ENCODE peak calls at places on chromosome 2, in ten cellular contexts. One of them, this sample, is unnamed.
A peak's percentile ranks its signal among the peaks of the same experiment; 100 is the strongest.

GRCh38 chr2:169900686-169901085 is 73.4 kb downstream of the UBR3 start:
- DNase-seq in stimulated activated naive CD8-positive, alpha-beta T cell treated with anti-CD3 and anti-CD28 coated beads, Interleukin-15, amount 100 ng/mL, for 72 hours: no peak
- DNase-seq in RCC 7860: no peak
- DNase-seq in GM06990: no peak
- DNase-seq in CD8-positive, alpha-beta T cell: no peak
- DNase-seq in GDM1: no peak
- DNase-seq in kidney glomerular epithelial cell: no peak
- DNase-seq in HepG2: no peak
- DNase-seq in GM12864: no peak
- DNase-seq in fibroblast of the conjunctiva: no peak
- DNase-seq in this sample: no peak

GRCh38 chr2:3108105-3108504 is 269.5 kb downstream of the EIPR1 start:
- DNase-seq in RCC 7860: no peak
- DNase-seq in GM06990: no peak
- DNase-seq in CD8-positive, alpha-beta T cell: no peak
- DNase-seq in stimulated activated naive CD8-positive, alpha-beta T cell treated with anti-CD3 and anti-CD28 coated beads, Interleukin-15, amount 100 ng/mL, for 72 hours: no peak
- DNase-seq in GDM1: no peak
- DNase-seq in fibroblast of the conjunctiva: no peak
- DNase-seq in GM12864: no peak
- DNase-seq in kidney glomerular epithelial cell: no peak
- DNase-seq in HepG2: no peak
- DNase-seq in this sample: no peak

GRCh38 chr2:216339456-216340279 is 32.6 kb downstream of the MARCHF4 start:
- DNase-seq in stimulated activated naive CD8-positive, alpha-beta T cell treated with anti-CD3 and anti-CD28 coated beads, Interleukin-15, amount 100 ng/mL, for 72 hours: no peak
- DNase-seq in HepG2: no peak
- DNase-seq in kidney glomerular epithelial cell: no peak
- DNase-seq in RCC 7860: no peak
- DNase-seq in GM06990: no peak
- DNase-seq in GDM1: no peak
- DNase-seq in GM12864: no peak
- DNase-seq in CD8-positive, alpha-beta T cell: no peak
- DNase-seq in fibroblast of the conjunctiva: no peak
- DNase-seq in this sample: no peak

GRCh38 chr2:213862407-213863076 is 548.3 kb upstream of the VWC2L start:
- DNase-seq in HepG2: no peak
- DNase-seq in kidney glomerular epithelial cell: no peak
- DNase-seq in CD8-positive, alpha-beta T cell: no peak
- DNase-seq in stimulated activated naive CD8-positive, alpha-beta T cell treated with anti-CD3 and anti-CD28 coated beads, Interleukin-15, amount 100 ng/mL, for 72 hours: no peak
- DNase-seq in fibroblast of the conjunctiva: no peak
- DNase-seq in GDM1: no peak
- DNase-seq in GM12864: no peak
- DNase-seq in RCC 7860: no peak
- DNase-seq in GM06990: no peak
- DNase-seq in this sample: no peak

GRCh38 chr2:234451852-234452625 is 44.8 kb downstream of the ARL4C start:
- DNase-seq in GM12864: no peak
- DNase-seq in CD8-positive, alpha-beta T cell: no peak
- DNase-seq in GDM1: no peak
- DNase-seq in kidney glomerular epithelial cell: peak; percentile 20
- DNase-seq in GM06990: no peak
- DNase-seq in HepG2: no peak
- DNase-seq in fibroblast of the conjunctiva: no peak
- DNase-seq in stimulated activated naive CD8-positive, alpha-beta T cell treated with anti-CD3 and anti-CD28 coated beads, Interleukin-15, amount 100 ng/mL, for 72 hours: no peak
- DNase-seq in RCC 7860: peak; percentile 72
- DNase-seq in this sample: no peak

GRCh38 chr2:234620018-234620417 is 123.1 kb upstream of the ARL4C start:
- DNase-seq in stimulated activated naive CD8-positive, alpha-beta T cell treated with anti-CD3 and anti-CD28 coated beads, Interleukin-15, amount 100 ng/mL, for 72 hours: no peak
- DNase-seq in CD8-positive, alpha-beta T cell: no peak
- DNase-seq in RCC 7860: no peak
- DNase-seq in fibroblast of the conjunctiva: no peak
- DNase-seq in GM12864: no peak
- DNase-seq in GDM1: no peak
- DNase-seq in kidney glomerular epithelial cell: no peak
- DNase-seq in GM06990: no peak
- DNase-seq in HepG2: no peak
- DNase-seq in this sample: no peak

GRCh38 chr2:135676031-135676430 is 65.6 kb upstream of the UBXN4 start:
- DNase-seq in kidney glomerular epithelial cell: no peak
- DNase-seq in GM06990: no peak
- DNase-seq in fibroblast of the conjunctiva: no peak
- DNase-seq in GM12864: no peak
- DNase-seq in GDM1: no peak
- DNase-seq in CD8-positive, alpha-beta T cell: no peak
- DNase-seq in RCC 7860: no peak
- DNase-seq in HepG2: no peak
- DNase-seq in stimulated activated naive CD8-positive, alpha-beta T cell treated with anti-CD3 and anti-CD28 coated beads, Interleukin-15, amount 100 ng/mL, for 72 hours: no peak
- DNase-seq in this sample: no peak

GRCh38 chr2:163731735-163732134 is 4.1 kb downstream of the FIGN start:
- DNase-seq in stimulated activated naive CD8-positive, alpha-beta T cell treated with anti-CD3 and anti-CD28 coated beads, Interleukin-15, amount 100 ng/mL, for 72 hours: no peak
- DNase-seq in HepG2: no peak
- DNase-seq in GM12864: no peak
- DNase-seq in kidney glomerular epithelial cell: peak; percentile 29
- DNase-seq in GM06990: no peak
- DNase-seq in GDM1: no peak
- DNase-seq in RCC 7860: no peak
- DNase-seq in fibroblast of the conjunctiva: no peak
- DNase-seq in CD8-positive, alpha-beta T cell: no peak
- DNase-seq in this sample: no peak